ENCODE peak calls at places on chromosomes 7 and 10, in seven cellular contexts. One of them, this sample, is unnamed. For H3K36me3, the result is how much of the 10 kb centered on the place peaks cover.

GRCh38 chr7:10874666-10875065 is 99.0 kb upstream of the PHF14 start:
- DNase-seq in GM23248: no peak
- DNase-seq in lower lobe of right lung: no peak
- DNase-seq in ovary: no peak
- DNase-seq in mammary epithelial cell: no peak
- DNase-seq in upper lobe of left lung: no peak
- DNase-seq in colonic mucosa: no peak
- DNase-seq in this sample: no peak

GRCh38 chr7:3861941-3862340 is 560.9 kb downstream of the SDK1 start:
- DNase-seq in GM23248: no peak
- DNase-seq in ovary: no peak
- DNase-seq in lower lobe of right lung: no peak
- DNase-seq in upper lobe of left lung: peak
- DNase-seq in colonic mucosa: peak
- DNase-seq in mammary epithelial cell: peak
- DNase-seq in this sample: no peak

GRCh38 chr7:116988363-116988989 is 35.2 kb downstream of the ST7 start:
- DNase-seq in upper lobe of left lung: no peak
- DNase-seq in ovary: no peak
- DNase-seq in colonic mucosa: no peak
- DNase-seq in GM23248: peak
- DNase-seq in lower lobe of right lung: no peak
- DNase-seq in mammary epithelial cell: no peak
- DNase-seq in this sample: no peak

GRCh38 chr10:58267713-58268453 is at the start of gene IPMK:
- DNase-seq in mammary epithelial cell: peak
- DNase-seq in GM23248: peak
- DNase-seq in lower lobe of right lung: peak
- DNase-seq in upper lobe of left lung: peak
- DNase-seq in ovary: peak
- DNase-seq in colonic mucosa: peak
- DNase-seq in this sample: peak

GRCh38 chr7:84497873-84498272 is 303.3 kb upstream of the SEMA3A start:
- DNase-seq in colonic mucosa: no peak
- DNase-seq in mammary epithelial cell: no peak
- DNase-seq in upper lobe of left lung: no peak
- DNase-seq in GM23248: no peak
- DNase-seq in ovary: no peak
- DNase-seq in lower lobe of right lung: no peak
- DNase-seq in this sample: no peak

GRCh38 chr10:385571-386300 is 250.5 kb downstream of the ZMYND11 start:
- DNase-seq in GM23248: no peak
- DNase-seq in lower lobe of right lung: no peak
- DNase-seq in ovary: no peak
- DNase-seq in mammary epithelial cell: no peak
- DNase-seq in colonic mucosa: no peak
- DNase-seq in upper lobe of left lung: no peak
- DNase-seq in this sample: no peak

GRCh38 chr7:75734586-75735047 is 4.1 kb downstream of the HIP1 start:
- DNase-seq in ovary: no peak
- DNase-seq in GM23248: peak
- DNase-seq in upper lobe of left lung: no peak
- DNase-seq in colonic mucosa: no peak
- DNase-seq in mammary epithelial cell: no peak
- DNase-seq in lower lobe of right lung: no peak
- DNase-seq in this sample: no peak

GRCh38 chr7:38409524-38409923 is 136.1 kb upstream of the TARP start:
- DNase-seq in colonic mucosa: no peak
- DNase-seq in upper lobe of left lung: no peak
- DNase-seq in mammary epithelial cell: no peak
- DNase-seq in GM23248: no peak
- DNase-seq in lower lobe of right lung: no peak
- DNase-seq in ovary: no peak
- DNase-seq in this sample: no peak

GRCh38 chr10:36349445-36350063 is 707.5 kb upstream of the FZD8 start:
- DNase-seq in lower lobe of right lung: no peak
- DNase-seq in upper lobe of left lung: no peak
- DNase-seq in mammary epithelial cell: peak
- DNase-seq in colonic mucosa: no peak
- DNase-seq in GM23248: peak
- DNase-seq in ovary: no peak
- DNase-seq in this sample: no peak

DNA sequence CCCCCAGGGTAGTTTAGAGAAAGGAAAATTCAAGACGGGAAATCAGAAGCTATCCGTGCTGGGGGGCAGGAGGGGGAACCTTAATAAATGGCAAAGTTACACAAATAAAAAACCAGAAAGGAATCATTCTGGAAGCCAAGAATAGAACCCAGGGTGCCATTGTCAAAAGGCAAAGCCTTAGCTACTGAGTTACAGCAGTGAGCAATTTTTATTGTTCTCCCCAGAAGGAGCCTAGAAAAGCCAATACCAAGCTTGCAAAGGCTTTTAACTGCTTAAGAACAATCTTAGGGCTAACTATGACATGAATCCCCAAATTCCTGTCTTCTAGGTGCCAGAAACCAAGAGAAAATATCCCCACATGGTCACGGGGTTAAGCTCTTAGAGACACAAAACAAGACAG is 482.7 kb downstream of the CCSER2 start:
- DNase-seq in colonic mucosa: no peak
- DNase-seq in upper lobe of left lung: no peak
- DNase-seq in GM23248: no peak
- DNase-seq in ovary: no peak
- DNase-seq in lower lobe of right lung: no peak
- DNase-seq in mammary epithelial cell: no peak
- DNase-seq in this sample: no peak
- H3K27ac ChIP-seq in colonic mucosa: no peak
- H3K27ac ChIP-seq in upper lobe of left lung: no peak
- H3K27ac ChIP-seq in GM23248: no peak
- H3K27ac ChIP-seq in ovary: no peak
- H3K27ac ChIP-seq in lower lobe of right lung: no peak
- H3K27ac ChIP-seq in mammary epithelial cell: no peak
- H3K27ac ChIP-seq in this sample: no peak

GRCh38 chr10:102007802-102008201 is 48.2 kb downstream of the ARMH3 start:
- DNase-seq in ovary: no peak
- DNase-seq in colonic mucosa: no peak
- DNase-seq in upper lobe of left lung: no peak
- DNase-seq in lower lobe of right lung: no peak
- DNase-seq in mammary epithelial cell: no peak
- DNase-seq in GM23248: no peak
- DNase-seq in this sample: no peak
- H3K36me3 ChIP-seq in ovary: under half
- H3K36me3 ChIP-seq in colonic mucosa: under half
- H3K36me3 ChIP-seq in upper lobe of left lung: under half
- H3K36me3 ChIP-seq in lower lobe of right lung: half or more
- H3K36me3 ChIP-seq in mammary epithelial cell: under half
- H3K36me3 ChIP-seq in GM23248: under half
- H3K36me3 ChIP-seq in this sample: under half

GRCh38 chr7:127391591-127392181 is 822 bp downstream of the ZNF800 start:
- DNase-seq in lower lobe of right lung: no peak
- DNase-seq in ovary: peak
- DNase-seq in colonic mucosa: peak
- DNase-seq in mammary epithelial cell: peak
- DNase-seq in GM23248: peak
- DNase-seq in upper lobe of left lung: peak
- DNase-seq in this sample: no peak
- H3K27ac ChIP-seq in lower lobe of right lung: peak
- H3K27ac ChIP-seq in ovary: peak
- H3K27ac ChIP-seq in colonic mucosa: peak
- H3K27ac ChIP-seq in mammary epithelial cell: peak
- H3K27ac ChIP-seq in GM23248: peak
- H3K27ac ChIP-seq in upper lobe of left lung: peak
- H3K27ac ChIP-seq in this sample: peak

GRCh38 chr10:103102195-103102594 is 90.9 kb downstream of the NT5C2 start:
- DNase-seq in upper lobe of left lung: no peak
- DNase-seq in lower lobe of right lung: no peak
- DNase-seq in mammary epithelial cell: no peak
- DNase-seq in ovary: no peak
- DNase-seq in GM23248: no peak
- DNase-seq in colonic mucosa: no peak
- DNase-seq in this sample: no peak
- H3K36me3 ChIP-seq in upper lobe of left lung: half or more
- H3K36me3 ChIP-seq in lower lobe of right lung: half or more
- H3K36me3 ChIP-seq in mammary epithelial cell: under half
- H3K36me3 ChIP-seq in ovary: under half
- H3K36me3 ChIP-seq in GM23248: half or more
- H3K36me3 ChIP-seq in colonic mucosa: under half
- H3K36me3 ChIP-seq in this sample: under half

This sample was measured in HCT116.